ENCODE peak calls at places on chromosomes 7 and 10, in four cellular contexts. A, E, P and X are unnamed samples.

GRCh38 chr7:129343099-129343700 is 91.0 kb upstream of the STRIP2 start:
- DNase-seq in A (no peak), E (peak; percentile 42), P (peak; percentile 44), X (peak; percentile 13)

GRCh38 chr7:100860702-100861615 is 6.2 kb upstream of the TRIP6 start:
- DNase-seq in A (no peak), E (no peak), P (no peak), X (no peak)

GRCh38 chr10:34049469-34049868 is 715.0 kb upstream of the NRP1 start:
- DNase-seq in A (no peak), E (no peak), P (no peak), X (no peak)

GRCh38 chr10:86218160-86218559 is 148.4 kb downstream of the GRID1 start:
- DNase-seq in A (no peak), E (no peak), P (no peak), X (no peak)

GRCh38 chr10:63520463-63521388 is 475 bp upstream of the REEP3 start:
- DNase-seq in A (no peak), E (peak; percentile 13), P (peak; percentile 63), X (peak; percentile 90)

GRCh38 chr7:76125560-76125959 is 76.1 kb upstream of the SRRM3 start:
- DNase-seq in A (no peak), E (no peak), P (no peak), X (no peak)

GRCh38 chr10:132685921-132686680 is 99.8 kb downstream of the NKX6-2 start:
- DNase-seq in A (no peak), E (no peak), P (no peak), X (no peak)

GRCh38 chr10:69345402-69345801 is 67.1 kb downstream of the HK1 start:
- DNase-seq in A (no peak), E (no peak), P (no peak), X (no peak)

GRCh38 chr7:157494506-157495176 is 157.8 kb downstream of the DNAJB6 start:
- DNase-seq in A (no peak), E (no peak), P (peak; percentile 5), X (no peak)

GRCh38 chr10:87864497-87865059 is 1.2 kb downstream of the PTEN start:
- DNase-seq in A (no peak), E (peak; percentile 35), P (peak; percentile 15), X (peak; percentile 68)

GRCh38 chr7:18978108-18978495 is 139.3 kb downstream of the TWIST1 start:
- DNase-seq in A (no peak), E (peak; percentile 97), P (no peak), X (no peak)

GRCh38 chr7:3042301-3042700 is 1.4 kb downstream of the CARD11 start:
- DNase-seq in A (no peak), E (no peak), P (no peak), X (no peak)

GRCh38 chr10:116691544-116692126 is 50.7 kb downstream of the HSPA12A start:
- DNase-seq in A (no peak), E (no peak), P (no peak), X (no peak)

GRCh38 chr7:4842302-4843064 is 19.3 kb downstream of the PAPOLB start:
- DNase-seq in A (no peak), E (no peak), P (no peak), X (no peak)

GRCh38 chr10:23345861-23346260 is 1.3 kb upstream of the C10orf67 start:
- DNase-seq in A (no peak), E (peak; percentile 93), P (no peak), X (no peak)

GRCh38 chr10:43229208-43230061 is 37.4 kb downstream of the RASGEF1A start:
- DNase-seq in A (no peak), E (no peak), P (peak; percentile 42), X (peak; percentile 76)

GRCh38 chr7:72435913-72436480 is 23.9 kb upstream of the CALN1 start:
- DNase-seq in A (no peak), E (no peak), P (no peak), X (no peak)

GRCh38 chr10:72367301-72367970 is 12.7 kb upstream of the DNAJB12 start:
- DNase-seq in A (no peak), E (peak; percentile 15), P (no peak), X (no peak)

GRCh38 chr7:6228865-6229264 is 43.6 kb downstream of the CYTH3 start:
- DNase-seq in A (no peak), E (peak; percentile 85), P (no peak), X (no peak)

GRCh38 chr10:116511365-116511764 is 34.4 kb upstream of the PNLIP start:
- DNase-seq in A (no peak), E (no peak), P (no peak), X (no peak)

GRCh38 chr7:121924273-121925184 is 51.6 kb downstream of the PTPRZ1 start:
- DNase-seq in A (no peak), E (no peak), P (no peak), X (peak; percentile 74)

GRCh38 chr10:121057291-121057690 is 206.1 kb downstream of the WDR11 start:
- DNase-seq in A (no peak), E (no peak), P (no peak), X (no peak)

GRCh38 chr7:26520483-26520882 is 228.8 kb downstream of the SNX10 start:
- DNase-seq in A (no peak), E (no peak), P (no peak), X (no peak)

GRCh38 chr7:104848386-104848990 is 165.5 kb upstream of the KMT2E start:
- DNase-seq in A (no peak), E (peak; percentile 10), P (peak; percentile 63), X (peak; percentile 80)

GRCh38 chr10:88108115-88108610 is 244.7 kb downstream of the PTEN start:
- DNase-seq in A (no peak), E (peak; percentile 8), P (no peak), X (no peak)

GRCh38 chr10:93475227-93475626 is 6.9 kb downstream of the MYOF start:
- DNase-seq in A (no peak), E (no peak), P (no peak), X (no peak)

GRCh38 chr7:123682690-123683089 is 27.0 kb downstream of the LMOD2 start:
- DNase-seq in A (no peak), E (peak; percentile 69), P (peak; percentile 45), X (peak; percentile 59)

GRCh38 chr10:80454526-80455460 is 683 bp downstream of the TSPAN14 start:
- DNase-seq in A (no peak), E (no peak), P (no peak), X (peak; percentile 56)

GRCh38 chr10:117723343-117723742 is 180.8 kb downstream of the EMX2 start:
- DNase-seq in A (no peak), E (no peak), P (no peak), X (no peak)

GRCh38 chr7:77202544-77202976 is 2.9 kb upstream of the FGL2 start:
- DNase-seq in A (no peak), E (no peak), P (no peak), X (no peak)